ENCODE peak calls at places on chromosomes 5 and 9, in seven cellular contexts. One of them, this sample, is unnamed.

GRCh38 chr9:4116091-4116581 is 183.7 kb downstream of the GLIS3 start:
- DNase-seq in right atrium auricular region: no peak
- DNase-seq in CD4-positive, alpha-beta T cell: no peak
- DNase-seq in mammary epithelial cell: no peak
- DNase-seq in adrenal gland: no peak
- DNase-seq in MM.1S: no peak
- DNase-seq in colonic mucosa: no peak
- DNase-seq in this sample: no peak

GRCh38 chr5:92836861-92837755 is 743.9 kb downstream of the NR2F1-AS1 start:
- DNase-seq in right atrium auricular region: no peak
- DNase-seq in CD4-positive, alpha-beta T cell: no peak
- DNase-seq in mammary epithelial cell: peak
- DNase-seq in adrenal gland: no peak
- DNase-seq in MM.1S: no peak
- DNase-seq in colonic mucosa: no peak
- DNase-seq in this sample: no peak

GRCh38 chr5:79512692-79513518 is 1.0 kb downstream of the HOMER1 start:
- DNase-seq in right atrium auricular region: no peak
- DNase-seq in CD4-positive, alpha-beta T cell: no peak
- DNase-seq in mammary epithelial cell: peak
- DNase-seq in adrenal gland: no peak
- DNase-seq in MM.1S: no peak
- DNase-seq in colonic mucosa: no peak
- DNase-seq in this sample: no peak

GRCh38 chr5:179930788-179931473 is 23.2 kb upstream of the TBC1D9B start:
- DNase-seq in right atrium auricular region: no peak
- DNase-seq in CD4-positive, alpha-beta T cell: no peak
- DNase-seq in mammary epithelial cell: no peak
- DNase-seq in adrenal gland: no peak
- DNase-seq in MM.1S: no peak
- DNase-seq in colonic mucosa: no peak
- DNase-seq in this sample: no peak

GRCh38 chr5:21823588-21823987 is 1029.6 kb downstream of the CDH12 start:
- DNase-seq in right atrium auricular region: no peak
- DNase-seq in CD4-positive, alpha-beta T cell: no peak
- DNase-seq in mammary epithelial cell: peak
- DNase-seq in adrenal gland: no peak
- DNase-seq in MM.1S: no peak
- DNase-seq in colonic mucosa: no peak
- DNase-seq in this sample: no peak

GRCh38 chr9:72533322-72533721 is 11.9 kb downstream of the TMC1 start:
- DNase-seq in right atrium auricular region: no peak
- DNase-seq in CD4-positive, alpha-beta T cell: no peak
- DNase-seq in mammary epithelial cell: peak
- DNase-seq in adrenal gland: no peak
- DNase-seq in MM.1S: no peak
- DNase-seq in colonic mucosa: peak
- DNase-seq in this sample: peak

GRCh38 chr5:52794519-52794918 is 6.8 kb downstream of the ITGA1 start:
- DNase-seq in right atrium auricular region: no peak
- DNase-seq in CD4-positive, alpha-beta T cell: no peak
- DNase-seq in mammary epithelial cell: no peak
- DNase-seq in adrenal gland: no peak
- DNase-seq in MM.1S: no peak
- DNase-seq in colonic mucosa: no peak
- DNase-seq in this sample: no peak

GRCh38 chr9:98117984-98118639 is 910 bp downstream of the TRIM14 start:
- DNase-seq in right atrium auricular region: no peak
- DNase-seq in CD4-positive, alpha-beta T cell: peak
- DNase-seq in mammary epithelial cell: peak
- DNase-seq in adrenal gland: no peak
- DNase-seq in MM.1S: no peak
- DNase-seq in colonic mucosa: peak
- DNase-seq in this sample: no peak

GRCh38 chr5:135310328-135310989 is 88.6 kb downstream of the MACROH2A1 start:
- DNase-seq in right atrium auricular region: no peak
- DNase-seq in CD4-positive, alpha-beta T cell: no peak
- DNase-seq in mammary epithelial cell: peak
- DNase-seq in adrenal gland: no peak
- DNase-seq in MM.1S: no peak
- DNase-seq in colonic mucosa: no peak
- DNase-seq in this sample: no peak

GRCh38 chr5:40853632-40854192 is 12.5 kb downstream of the CARD6 start:
- DNase-seq in right atrium auricular region: no peak
- DNase-seq in CD4-positive, alpha-beta T cell: no peak
- DNase-seq in mammary epithelial cell: no peak
- DNase-seq in adrenal gland: no peak
- DNase-seq in MM.1S: no peak
- DNase-seq in colonic mucosa: no peak
- DNase-seq in this sample: no peak

GRCh38 chr9:130128251-130128650 is 44.0 kb upstream of the NCS1 start:
- DNase-seq in right atrium auricular region: no peak
- DNase-seq in CD4-positive, alpha-beta T cell: peak
- DNase-seq in mammary epithelial cell: no peak
- DNase-seq in adrenal gland: no peak
- DNase-seq in MM.1S: no peak
- DNase-seq in colonic mucosa: peak
- DNase-seq in this sample: no peak

GRCh38 chr5:82306151-82306550 is 28.0 kb upstream of the RPS23 start:
- DNase-seq in right atrium auricular region: no peak
- DNase-seq in CD4-positive, alpha-beta T cell: no peak
- DNase-seq in mammary epithelial cell: no peak
- DNase-seq in adrenal gland: no peak
- DNase-seq in MM.1S: no peak
- DNase-seq in colonic mucosa: no peak
- DNase-seq in this sample: no peak

GRCh38 chr9:12784461-12785250 is 9.8 kb downstream of the LURAP1L start:
- DNase-seq in right atrium auricular region: peak
- DNase-seq in CD4-positive, alpha-beta T cell: no peak
- DNase-seq in mammary epithelial cell: peak
- DNase-seq in adrenal gland: peak
- DNase-seq in MM.1S: peak
- DNase-seq in colonic mucosa: peak
- DNase-seq in this sample: no peak

GRCh38 chr5:89900346-89900745 is 509.2 kb downstream of the CETN3 start:
- DNase-seq in right atrium auricular region: no peak
- DNase-seq in CD4-positive, alpha-beta T cell: no peak
- DNase-seq in mammary epithelial cell: peak
- DNase-seq in adrenal gland: no peak
- DNase-seq in MM.1S: no peak
- DNase-seq in colonic mucosa: no peak
- DNase-seq in this sample: no peak

GRCh38 chr5:11560915-11561697 is 343.1 kb downstream of the CTNND2 start:
- DNase-seq in right atrium auricular region: no peak
- DNase-seq in CD4-positive, alpha-beta T cell: no peak
- DNase-seq in mammary epithelial cell: no peak
- DNase-seq in adrenal gland: no peak
- DNase-seq in MM.1S: no peak
- DNase-seq in colonic mucosa: no peak
- DNase-seq in this sample: peak

GRCh38 chr5:109125755-109126429 is 283.9 kb downstream of the PJA2 start:
- DNase-seq in right atrium auricular region: no peak
- DNase-seq in CD4-positive, alpha-beta T cell: no peak
- DNase-seq in mammary epithelial cell: no peak
- DNase-seq in adrenal gland: no peak
- DNase-seq in MM.1S: no peak
- DNase-seq in colonic mucosa: no peak
- DNase-seq in this sample: no peak

GRCh38 chr9:136401173-136401922 is 1.4 kb upstream of the SNAPC4 start:
- DNase-seq in right atrium auricular region: no peak
- DNase-seq in CD4-positive, alpha-beta T cell: no peak
- DNase-seq in mammary epithelial cell: no peak
- DNase-seq in adrenal gland: no peak
- DNase-seq in MM.1S: no peak
- DNase-seq in colonic mucosa: no peak
- DNase-seq in this sample: no peak

GRCh38 chr9:112029921-112030444 is 133.4 kb downstream of the UGCG start:
- DNase-seq in right atrium auricular region: no peak
- DNase-seq in CD4-positive, alpha-beta T cell: no peak
- DNase-seq in mammary epithelial cell: peak
- DNase-seq in adrenal gland: no peak
- DNase-seq in MM.1S: no peak
- DNase-seq in colonic mucosa: no peak
- DNase-seq in this sample: no peak

GRCh38 chr9:75230469-75230868 is 142.2 kb downstream of the OSTF1 start:
- DNase-seq in right atrium auricular region: no peak
- DNase-seq in CD4-positive, alpha-beta T cell: no peak
- DNase-seq in mammary epithelial cell: no peak
- DNase-seq in adrenal gland: no peak
- DNase-seq in MM.1S: no peak
- DNase-seq in colonic mucosa: no peak
- DNase-seq in this sample: no peak

GRCh38 chr9:75231167-75231566 is 142.9 kb downstream of the OSTF1 start:
- DNase-seq in right atrium auricular region: no peak
- DNase-seq in CD4-positive, alpha-beta T cell: no peak
- DNase-seq in mammary epithelial cell: no peak
- DNase-seq in adrenal gland: no peak
- DNase-seq in MM.1S: no peak
- DNase-seq in colonic mucosa: no peak
- DNase-seq in this sample: no peak

GRCh38 chr9:75226403-75227139 is 138.3 kb downstream of the OSTF1 start:
- DNase-seq in right atrium auricular region: no peak
- DNase-seq in CD4-positive, alpha-beta T cell: no peak
- DNase-seq in mammary epithelial cell: no peak
- DNase-seq in adrenal gland: no peak
- DNase-seq in MM.1S: no peak
- DNase-seq in colonic mucosa: no peak
- DNase-seq in this sample: no peak

GRCh38 chr9:75229605-75230332 is 141.5 kb downstream of the OSTF1 start:
- DNase-seq in right atrium auricular region: no peak
- DNase-seq in CD4-positive, alpha-beta T cell: no peak
- DNase-seq in mammary epithelial cell: peak
- DNase-seq in adrenal gland: peak
- DNase-seq in MM.1S: peak
- DNase-seq in colonic mucosa: peak
- DNase-seq in this sample: peak

GRCh38 chr9:75228893-75229292 is 140.6 kb downstream of the OSTF1 start:
- DNase-seq in right atrium auricular region: no peak
- DNase-seq in CD4-positive, alpha-beta T cell: no peak
- DNase-seq in mammary epithelial cell: no peak
- DNase-seq in adrenal gland: no peak
- DNase-seq in MM.1S: no peak
- DNase-seq in colonic mucosa: peak
- DNase-seq in this sample: no peak
- TF ChIP-seq CTCF in right atrium auricular region: no peak
- TF ChIP-seq CTCF in CD4-positive, alpha-beta T cell: no peak
- TF ChIP-seq CTCF in mammary epithelial cell: no peak
- TF ChIP-seq CTCF in adrenal gland: no peak
- TF ChIP-seq CTCF in MM.1S: no peak
- TF ChIP-seq CTCF in colonic mucosa: no peak
- TF ChIP-seq CTCF in this sample: no peak

DNA sequence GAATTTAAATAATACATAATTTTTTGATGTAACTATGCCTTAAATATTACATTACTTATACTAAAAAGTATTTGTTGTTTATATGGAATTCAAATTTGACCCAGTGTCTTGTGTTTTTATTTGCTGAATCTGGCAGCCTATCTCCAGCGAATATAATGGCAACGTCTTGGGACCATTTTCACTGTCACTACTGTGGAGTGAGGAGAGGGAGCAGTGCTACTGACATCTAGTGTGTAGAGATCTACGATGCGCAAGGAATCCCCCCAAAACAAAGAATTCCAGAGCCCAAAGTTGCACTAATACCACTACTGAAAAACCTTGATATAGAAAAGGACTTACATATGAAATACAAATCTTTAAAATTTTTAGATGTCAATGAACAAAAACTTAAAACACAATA is 314.4 kb downstream of the DRD1 start:
- DNase-seq in right atrium auricular region: no peak
- DNase-seq in CD4-positive, alpha-beta T cell: no peak
- DNase-seq in mammary epithelial cell: no peak
- DNase-seq in adrenal gland: no peak
- DNase-seq in MM.1S: no peak
- DNase-seq in colonic mucosa: no peak
- DNase-seq in this sample: no peak
- TF ChIP-seq CTCF in right atrium auricular region: no peak
- TF ChIP-seq CTCF in CD4-positive, alpha-beta T cell: no peak
- TF ChIP-seq CTCF in mammary epithelial cell: no peak
- TF ChIP-seq CTCF in adrenal gland: no peak
- TF ChIP-seq CTCF in MM.1S: no peak
- TF ChIP-seq CTCF in colonic mucosa: no peak
- TF ChIP-seq CTCF in this sample: no peak

GRCh38 chr5:59923465-59923864 is 29.9 kb upstream of the PDE4D start:
- DNase-seq in right atrium auricular region: no peak
- DNase-seq in CD4-positive, alpha-beta T cell: no peak
- DNase-seq in mammary epithelial cell: peak
- DNase-seq in adrenal gland: no peak
- DNase-seq in MM.1S: no peak
- DNase-seq in colonic mucosa: no peak
- DNase-seq in this sample: no peak
- TF ChIP-seq CTCF in right atrium auricular region: no peak
- TF ChIP-seq CTCF in CD4-positive, alpha-beta T cell: no peak
- TF ChIP-seq CTCF in mammary epithelial cell: no peak
- TF ChIP-seq CTCF in adrenal gland: no peak
- TF ChIP-seq CTCF in MM.1S: no peak
- TF ChIP-seq CTCF in colonic mucosa: no peak
- TF ChIP-seq CTCF in this sample: peak

GRCh38 chr9:1456301-1456999 is 406.3 kb downstream of the DMRT2 start:
- DNase-seq in right atrium auricular region: no peak
- DNase-seq in CD4-positive, alpha-beta T cell: no peak
- DNase-seq in mammary epithelial cell: no peak
- DNase-seq in adrenal gland: no peak
- DNase-seq in MM.1S: no peak
- DNase-seq in colonic mucosa: no peak
- DNase-seq in this sample: no peak

GRCh38 chr9:1457460-1457859 is 407.3 kb downstream of the DMRT2 start:
- DNase-seq in right atrium auricular region: no peak
- DNase-seq in CD4-positive, alpha-beta T cell: no peak
- DNase-seq in mammary epithelial cell: no peak
- DNase-seq in adrenal gland: no peak
- DNase-seq in MM.1S: no peak
- DNase-seq in colonic mucosa: no peak
- DNase-seq in this sample: no peak

GRCh38 chr9:1462626-1463308 is 412.6 kb downstream of the DMRT2 start:
- DNase-seq in right atrium auricular region: no peak
- DNase-seq in CD4-positive, alpha-beta T cell: no peak
- DNase-seq in mammary epithelial cell: no peak
- DNase-seq in adrenal gland: no peak
- DNase-seq in MM.1S: no peak
- DNase-seq in colonic mucosa: no peak
- DNase-seq in this sample: peak

GRCh38 chr9:1458503-1458902 is 408.3 kb downstream of the DMRT2 start:
- DNase-seq in right atrium auricular region: no peak
- DNase-seq in CD4-positive, alpha-beta T cell: no peak
- DNase-seq in mammary epithelial cell: peak
- DNase-seq in adrenal gland: no peak
- DNase-seq in MM.1S: no peak
- DNase-seq in colonic mucosa: no peak
- DNase-seq in this sample: no peak

DNA sequence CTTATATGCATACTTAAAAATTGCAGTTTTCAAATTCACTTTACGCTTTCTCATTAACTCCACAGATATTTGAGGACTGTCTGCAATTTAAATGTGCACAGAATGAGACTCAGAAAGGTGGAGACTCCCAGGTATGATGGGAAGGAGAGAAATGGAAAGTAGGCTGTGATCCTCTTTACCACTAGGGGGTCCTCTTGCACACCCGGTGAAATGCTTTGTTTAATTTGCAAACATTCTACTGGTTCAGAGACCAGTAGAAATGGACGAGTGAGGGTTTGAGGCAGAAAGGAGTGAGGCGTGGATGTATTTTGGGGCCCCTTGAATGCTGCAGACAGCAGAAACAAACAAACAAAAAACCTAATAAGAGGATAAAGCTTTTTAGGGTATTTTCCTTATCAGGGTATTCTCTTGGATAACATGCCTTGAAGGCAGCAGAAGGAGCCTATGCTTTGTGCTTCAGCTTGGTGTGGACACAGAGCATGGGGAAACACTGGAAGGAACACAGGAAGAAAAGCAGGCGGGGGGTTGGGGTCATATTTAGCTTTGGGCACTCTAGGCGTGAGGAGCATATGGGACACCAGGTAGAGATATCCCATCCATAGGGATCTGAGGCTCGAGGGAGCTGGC is 410.1 kb downstream of the DMRT2 start:
- DNase-seq in right atrium auricular region: no peak
- DNase-seq in CD4-positive, alpha-beta T cell: no peak
- DNase-seq in mammary epithelial cell: peak
- DNase-seq in adrenal gland: no peak
- DNase-seq in MM.1S: peak
- DNase-seq in colonic mucosa: peak
- DNase-seq in this sample: no peak
- TF ChIP-seq CTCF in right atrium auricular region: no peak
- TF ChIP-seq CTCF in CD4-positive, alpha-beta T cell: no peak
- TF ChIP-seq CTCF in mammary epithelial cell: peak
- TF ChIP-seq CTCF in adrenal gland: peak
- TF ChIP-seq CTCF in MM.1S: peak
- TF ChIP-seq CTCF in colonic mucosa: peak
- TF ChIP-seq CTCF in this sample: peak

This sample was measured in LNCaP clone FGC.